ENCODE peak calls at places on chromosomes 12 and 14, in eight cellular contexts. S, F, Q, A, K, Z, R and H are unnamed samples.

GRCh38 chr14:87745507-87746118 is 247.4 kb downstream of the GALC start:
- DNase-seq in S (no peak), F (no peak), Q (no peak), A (peak; percentile 58), K (no peak), Z (peak; percentile 25), R (peak; percentile 69), H (no peak)

GRCh38 chr12:115451785-115452736 is 768.1 kb upstream of the TBX3 start:
- DNase-seq in S (peak; percentile 59), F (peak; percentile 48), Q (peak; percentile 63), A (peak; percentile 96), K (no peak), Z (peak; percentile 42), R (peak; percentile 65), H (no peak)

GRCh38 chr12:80129895-80130535 is 30.7 kb downstream of the OTOGL start:
- DNase-seq in S (no peak), F (no peak), Q (no peak), A (no peak), K (no peak), Z (no peak), R (peak; percentile 18), H (no peak)

GRCh38 chr12:103247531-103247930 is 248.2 kb downstream of the C12orf42 start:
- DNase-seq in S (no peak), F (no peak), Q (no peak), A (no peak), K (no peak), Z (no peak), R (no peak), H (no peak)

GRCh38 chr12:55760663-55761062 is 17.7 kb downstream of the GDF11 start:
- DNase-seq in S (no peak), F (no peak), Q (no peak), A (no peak), K (no peak), Z (no peak), R (peak; percentile 13), H (no peak)

GRCh38 chr14:69543341-69544249 is 31.1 kb downstream of the CCDC177 start:
- DNase-seq in S (no peak), F (peak; percentile 74), Q (peak; percentile 46), A (peak; percentile 66), K (peak; percentile 71), Z (peak; percentile 26), R (peak; percentile 86), H (peak; percentile 86)

GRCh38 chr12:121970901-121971300 is 50.8 kb upstream of the BCL7A start:
- DNase-seq in S (peak; percentile 36), F (no peak), Q (no peak), A (no peak), K (no peak), Z (no peak), R (no peak), H (no peak)

GRCh38 chr14:93103392-93104080 is 12.2 kb downstream of the ITPK1 start:
- DNase-seq in S (no peak), F (peak; percentile 81), Q (peak; percentile 74), A (no peak), K (peak; percentile 51), Z (no peak), R (peak; percentile 30), H (no peak)

GRCh38 chr12:101819467-101819866 is 11.3 kb downstream of the GNPTAB start:
- DNase-seq in S (no peak), F (no peak), Q (no peak), A (no peak), K (no peak), Z (no peak), R (peak; percentile 42), H (no peak)

GRCh38 chr14:75372260-75372659 is 55.6 kb upstream of the JDP2 start:
- DNase-seq in S (no peak), F (no peak), Q (no peak), A (no peak), K (no peak), Z (no peak), R (no peak), H (no peak)

GRCh38 chr12:98317939-98318899 is 197.2 kb upstream of the TMPO start:
- DNase-seq in S (no peak), F (no peak), Q (no peak), A (no peak), K (no peak), Z (no peak), R (no peak), H (no peak)

GRCh38 chr12:94038605-94039004 is 109.8 kb upstream of the PLXNC1 start:
- DNase-seq in S (no peak), F (no peak), Q (no peak), A (no peak), K (no peak), Z (no peak), R (no peak), H (no peak)

GRCh38 chr14:52356025-52356424 is 41.9 kb downstream of the PTGER2 start:
- DNase-seq in S (no peak), F (no peak), Q (no peak), A (no peak), K (no peak), Z (no peak), R (no peak), H (no peak)

GRCh38 chr12:122023339-122024131 is 1.9 kb downstream of the BCL7A start:
- DNase-seq in S (peak; percentile 69), F (peak; percentile 66), Q (peak; percentile 70), A (peak; percentile 66), K (peak; percentile 70), Z (peak; percentile 90), R (peak; percentile 87), H (peak; percentile 82)

GRCh38 chr12:10101042-10101579 is 2.3 kb upstream of the CLEC1A start:
- DNase-seq in S (no peak), F (no peak), Q (no peak), A (peak; percentile 55), K (no peak), Z (no peak), R (peak; percentile 88), H (no peak)

GRCh38 chr12:25675808-25676207 is 122.7 kb upstream of the LMNTD1 start:
- DNase-seq in S (no peak), F (no peak), Q (no peak), A (no peak), K (no peak), Z (no peak), R (no peak), H (no peak)

GRCh38 chr14:88750945-88751344 is 41.8 kb downstream of the EML5 start:
- DNase-seq in S (no peak), F (no peak), Q (no peak), A (no peak), K (no peak), Z (no peak), R (no peak), H (no peak)

GRCh38 chr12:3097186-3097804 is 20.1 kb downstream of the TSPAN9 start:
- DNase-seq in S (peak; percentile 81), F (peak; percentile 77), Q (peak; percentile 64), A (peak; percentile 76), K (peak; percentile 69), Z (peak; percentile 75), R (no peak), H (peak; percentile 93)
- H3K4me3 ChIP-seq in S (peak overlapping the region; percentile 42), F (peak overlapping the region; percentile 28), Q (no peak overlapping the region), A (no peak overlapping the region), K (no peak overlapping the region), Z (no peak overlapping the region), R (no peak overlapping the region), H (no peak overlapping the region)

GRCh38 chr12:12648951-12649650 is 37.4 kb downstream of the CREBL2 start:
- DNase-seq in S (no peak), F (no peak), Q (no peak), A (no peak), K (no peak), Z (no peak), R (no peak), H (no peak)
- H3K9me3 ChIP-seq in S (peaks cover 27% of the 10 kb centered on the region), F (peaks cover 19% of the 10 kb centered on the region), Q (peaks cover 29% of the 10 kb centered on the region), A (peaks cover 3% of the 10 kb centered on the region), K (peaks cover 3% of the 10 kb centered on the region), Z (peaks cover 21% of the 10 kb centered on the region), R (peaks cover 3% of the 10 kb centered on the region), H (peaks cover 11% of the 10 kb centered on the region)

GRCh38 chr14:24216345-24216699 is 456 bp upstream of the MDP1 start:
- DNase-seq in S (no peak), F (no peak), Q (no peak), A (no peak), K (no peak), Z (no peak), R (no peak), H (no peak)
- H3K27ac ChIP-seq in S (peak overlapping the region; percentile 97), F (peak overlapping the region; percentile 92), Q (peak overlapping the region; percentile 93), A (peak overlapping the region; percentile 26), K (no peak overlapping the region), Z (peak overlapping the region; percentile 93), R (peak overlapping the region; percentile 79), H (peak overlapping the region; percentile 67)

DNA sequence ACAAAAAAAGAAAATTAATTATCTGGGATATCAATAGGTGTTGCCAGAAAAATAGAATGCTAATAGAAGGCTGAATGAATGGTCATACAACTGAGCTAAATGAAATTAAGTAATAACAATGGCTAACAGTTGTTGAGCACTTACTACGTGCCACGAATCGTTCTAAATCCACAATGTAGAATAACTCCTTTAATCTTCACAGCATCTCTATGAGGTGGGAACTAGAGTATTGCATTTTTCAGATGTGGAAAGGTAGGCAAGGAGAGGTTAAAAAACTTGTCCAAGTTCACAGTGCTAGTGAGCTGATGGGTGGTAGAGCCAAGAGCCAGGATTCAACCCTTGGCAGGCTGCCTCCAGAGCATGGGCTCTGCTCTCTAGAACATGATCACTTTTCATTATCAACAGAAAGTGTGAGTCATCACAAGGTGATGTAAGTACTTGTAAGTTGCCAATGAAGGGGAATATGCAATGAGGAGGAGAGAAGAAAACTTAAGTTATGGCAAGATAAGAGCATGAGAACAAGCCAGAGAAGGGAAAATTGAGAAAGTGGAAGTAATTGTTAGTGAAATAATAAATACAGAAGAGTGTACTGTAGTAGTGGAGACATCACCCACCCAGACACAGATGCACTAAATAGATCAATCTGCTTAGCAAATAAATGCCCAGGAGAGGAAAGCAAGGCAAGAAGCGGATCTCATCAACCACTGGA is 122.1 kb downstream of the PRKD1 start:
- DNase-seq in S (peak; percentile 58), F (peak; percentile 53), Q (peak; percentile 73), A (peak; percentile 67), K (peak; percentile 62), Z (peak; percentile 88), R (peak; percentile 87), H (peak; percentile 77)
- H3K4me3 ChIP-seq in S (no peak overlapping the region), F (no peak overlapping the region), Q (no peak overlapping the region), A (no peak overlapping the region), K (no peak overlapping the region), Z (no peak overlapping the region), R (no peak overlapping the region), H (no peak overlapping the region)